ENCODE peak calls at places on chromosomes 11 and 22, in seven cellular contexts. N is RWPE2; D is Peyer's patch; W is CD8-positive, alpha-beta memory T cell; T is right lobe of liver; O is body of pancreas; Y is H1. J is an unnamed sample.

GRCh38 chr22:24578355-24579241 is 14.3 kb downstream of the LRRC75B start:
- DNase-seq in D (no peak), N (no peak), O (no peak), Y (no peak), W (no peak), T (no peak), J (no peak)

GRCh38 chr22:33697640-33698039 is 222.6 kb downstream of the LARGE1 start:
- DNase-seq in O (no peak), D (no peak), Y (no peak), T (no peak), N (no peak), W (no peak), J (no peak)

GRCh38 chr22:50444663-50445062 is 30.2 kb downstream of the SBF1 start:
- DNase-seq in O (peak; percentile 49), T (no peak), D (peak; percentile 74), Y (no peak), N (no peak), W (no peak), J (no peak)

GRCh38 chr22:29062286-29062949 is 787 bp upstream of the C22orf31 start:
- DNase-seq in O (no peak), Y (no peak), D (peak; percentile 23), W (no peak), N (no peak), T (no peak), J (no peak)

GRCh38 chr22:37306494-37306829 is 24.2 kb downstream of the CYTH4 start:
- DNase-seq in T (no peak), N (no peak), O (no peak), W (no peak), Y (no peak), D (no peak), J (no peak)

GRCh38 chr11:125451400-125452124 is 44.5 kb downstream of the FEZ1 start:
- DNase-seq in N (no peak), Y (no peak), W (no peak), T (peak; percentile 35), D (peak; percentile 53), O (peak; percentile 54), J (peak; percentile 57)

GRCh38 chr22:19448076-19448607 is 631 bp upstream of the C22orf39 start:
- DNase-seq in T (no peak), D (peak; percentile 77), O (peak; percentile 57), N (no peak), Y (no peak), W (no peak), J (no peak)

GRCh38 chr22:46459347-46460065 is 77.9 kb downstream of the CELSR1 start:
- DNase-seq in Y (no peak), D (no peak), W (no peak), O (no peak), T (no peak), N (no peak), J (no peak)

GRCh38 chr11:128619540-128620305 is 32.4 kb upstream of the ETS1 start:
- DNase-seq in D (no peak), T (no peak), N (no peak), Y (no peak), O (no peak), W (no peak), J (no peak)

GRCh38 chr11:82960000-82960778 is 58.7 kb downstream of the DDIAS start:
- DNase-seq in O (no peak), N (no peak), W (peak; percentile 85), Y (no peak), D (peak; percentile 58), T (no peak), J (no peak)

GRCh38 chr11:61062181-61062955 is 39.9 kb upstream of the CD5 start:
- DNase-seq in T (no peak), N (no peak), O (no peak), W (no peak), Y (no peak), D (peak; percentile 34), J (peak; percentile 5)

GRCh38 chr11:113113801-113114451 is 152.7 kb downstream of the NCAM1 start:
- DNase-seq in W (no peak), D (no peak), Y (no peak), T (no peak), O (no peak), N (no peak), J (no peak)

GRCh38 chr11:102727890-102728289 is 3.1 kb upstream of the MMP8 start:
- DNase-seq in D (no peak), O (no peak), N (no peak), T (no peak), Y (no peak), W (no peak), J (no peak)

GRCh38 chr11:15826826-15827225 is 529.5 kb downstream of the SOX6 start:
- DNase-seq in O (peak; percentile 38), W (no peak), N (no peak), Y (peak; percentile 39), T (peak; percentile 28), D (peak; percentile 54), J (no peak)

GRCh38 chr11:26276798-26277424 is 55.0 kb upstream of the ANO3 start:
- DNase-seq in D (peak; percentile 82), W (no peak), Y (peak; percentile 54), O (peak; percentile 66), N (no peak), T (no peak), J (no peak)

GRCh38 chr22:38131399-38131798 is 20.9 kb upstream of the BAIAP2L2 start:
- DNase-seq in W (no peak), Y (no peak), D (no peak), N (no peak), O (no peak), T (no peak), J (no peak)

GRCh38 chr11:126185200-126186030 is 26.0 kb downstream of the RPUSD4 start:
- DNase-seq in W (no peak), N (no peak), O (no peak), T (no peak), Y (no peak), D (no peak), J (no peak)

GRCh38 chr11:19218801-19219460 is 17.1 kb upstream of the CSRP3 start:
- DNase-seq in N (no peak), T (no peak), W (no peak), O (no peak), D (no peak), Y (no peak), J (no peak)

GRCh38 chr11:115701284-115701875 is 197.2 kb upstream of the CADM1 start:
- DNase-seq in T (no peak), W (no peak), Y (no peak), D (no peak), N (no peak), O (no peak), J (no peak)

GRCh38 chr11:117873828-117874125 is 2.7 kb downstream of the FXYD6 start:
- DNase-seq in D (no peak), T (no peak), W (no peak), N (no peak), Y (no peak), O (no peak), J (no peak)

GRCh38 chr11:117874910-117875396 is 1.5 kb downstream of the FXYD6 start:
- DNase-seq in W (no peak), Y (no peak), N (no peak), T (no peak), O (no peak), D (no peak), J (no peak)

GRCh38 chr11:117875397-117876048 is 935 bp downstream of the FXYD6 start:
- DNase-seq in O (peak; percentile 22), T (no peak), Y (no peak), W (peak; percentile 26), D (no peak), N (no peak), J (no peak)

GRCh38 chr11:117872962-117873827 is 3.3 kb downstream of the FXYD6 start:
- DNase-seq in T (no peak), N (no peak), D (no peak), W (no peak), Y (no peak), O (no peak), J (no peak)

GRCh38 chr11:117874253-117874909 is 2.1 kb downstream of the FXYD6 start:
- DNase-seq in N (no peak), W (no peak), D (no peak), O (no peak), Y (no peak), T (no peak), J (no peak)
- H3K4me1 ChIP-seq in N (no peaks in the 10 kb centered on the region), W (peaks cover 32% of the 10 kb centered on the region), D (no peaks in the 10 kb centered on the region), O (peaks cover 26% of the 10 kb centered on the region), Y (peaks cover 12% of the 10 kb centered on the region), T (no peaks in the 10 kb centered on the region), J (peaks cover 19% of the 10 kb centered on the region)

DNA sequence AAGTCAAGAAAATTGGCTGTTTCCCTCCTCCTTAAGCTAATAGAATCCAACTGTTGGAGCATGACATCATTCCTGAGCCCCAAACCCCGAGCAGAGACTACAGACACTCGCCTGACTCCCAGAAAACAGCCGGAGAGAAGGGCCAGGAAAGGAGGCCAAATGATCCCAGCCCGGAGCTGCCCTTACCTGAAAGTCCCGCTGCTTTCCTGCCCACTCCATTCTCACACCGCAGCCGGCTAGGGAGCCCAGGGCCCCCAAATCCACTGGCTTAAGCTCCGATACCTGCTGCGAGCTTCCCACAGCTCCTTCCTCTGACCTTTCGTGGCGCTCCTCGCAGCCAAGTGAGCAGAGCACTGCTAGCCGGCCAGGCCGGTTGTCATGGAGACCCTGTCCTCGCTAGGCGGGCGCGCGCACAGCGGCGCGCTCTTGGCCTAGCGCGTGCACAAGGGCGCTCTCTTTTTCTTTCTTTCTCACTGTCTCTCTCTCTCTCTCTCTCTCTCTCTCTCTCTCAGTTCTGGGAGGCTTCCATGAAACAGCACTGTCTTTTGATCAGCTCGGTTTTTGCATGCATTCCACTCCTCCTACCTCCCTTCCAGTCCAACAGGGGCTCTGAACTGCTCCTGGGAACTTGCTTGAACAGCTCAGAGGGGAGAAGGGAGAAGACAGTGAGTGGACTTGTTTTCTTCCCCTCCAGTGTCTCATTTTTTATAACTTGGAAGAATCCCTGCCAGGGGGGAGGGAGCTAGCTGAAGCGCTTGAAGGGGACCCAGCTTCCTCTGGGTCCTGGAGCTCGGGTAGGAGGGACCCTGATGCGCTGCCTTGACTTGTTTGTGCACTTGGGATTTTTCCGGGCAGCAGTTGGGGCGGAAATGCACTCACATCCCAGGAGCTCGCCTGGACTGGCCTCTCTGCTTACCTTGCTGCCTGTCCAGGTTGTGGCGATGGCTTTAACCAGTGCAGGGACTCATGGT is 100.4 kb upstream of the AKIP1 start:
- DNase-seq in Y (no peak), D (peak; percentile 84), N (peak; percentile 84), T (peak; percentile 83), W (no peak), O (peak; percentile 89), J (peak; percentile 80)
- H3K4me1 ChIP-seq in Y (peaks cover 28% of the 10 kb centered on the region), D (peaks cover 5% of the 10 kb centered on the region), N (peaks cover 48% of the 10 kb centered on the region), T (no peaks in the 10 kb centered on the region), W (peaks cover 5% of the 10 kb centered on the region), O (peaks cover 66% of the 10 kb centered on the region), J (peaks cover 69% of the 10 kb centered on the region)

DNA sequence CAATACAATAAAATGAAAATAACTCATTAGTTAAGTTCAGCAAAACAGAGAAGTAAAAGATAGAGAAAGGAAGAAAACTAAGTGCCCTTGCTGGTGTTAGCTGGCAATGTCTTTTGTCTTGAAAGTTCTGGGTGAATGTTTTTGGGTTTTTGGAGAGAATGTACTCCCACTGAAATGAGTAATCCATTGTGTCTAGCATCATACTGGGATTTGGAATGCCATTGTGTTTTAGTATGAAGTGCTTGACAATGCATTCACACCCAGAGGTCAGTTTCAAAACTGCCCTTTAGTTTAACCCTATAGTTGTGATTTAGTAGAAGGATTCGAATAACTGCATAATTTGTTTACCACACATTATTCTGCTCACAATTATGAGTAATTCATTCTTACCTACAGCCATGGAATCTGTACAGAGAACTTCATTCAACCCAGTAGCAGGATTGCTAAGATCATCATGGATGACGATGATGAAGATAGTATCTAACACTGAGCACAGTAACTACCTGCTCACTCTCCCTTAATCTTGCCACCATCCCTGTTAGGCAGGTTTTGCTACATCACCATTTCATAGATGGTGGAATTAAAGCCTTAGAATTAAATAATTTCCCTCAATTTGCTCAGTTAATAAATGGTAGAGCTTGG is 33.9 kb downstream of the MAML2 start:
- DNase-seq in D (no peak), T (no peak), O (no peak), N (no peak), W (no peak), Y (no peak), J (no peak)
- H3K4me1 ChIP-seq in D (no peaks in the 10 kb centered on the region), T (no peaks in the 10 kb centered on the region), O (peaks cover 40% of the 10 kb centered on the region), N (peaks cover 77% of the 10 kb centered on the region), W (peaks cover 40% of the 10 kb centered on the region), Y (peaks cover 17% of the 10 kb centered on the region), J (no peaks in the 10 kb centered on the region)

GRCh38 chr11:12196862-12197261 is 86.5 kb downstream of the MICAL2 start:
- DNase-seq in N (no peak), Y (no peak), W (no peak), T (no peak), D (no peak), O (no peak), J (no peak)
- H3K4me1 ChIP-seq in N (peaks cover 15% of the 10 kb centered on the region), Y (no peaks in the 10 kb centered on the region), W (peaks cover 72% of the 10 kb centered on the region), T (no peaks in the 10 kb centered on the region), D (no peaks in the 10 kb centered on the region), O (peaks cover 63% of the 10 kb centered on the region), J (no peaks in the 10 kb centered on the region)

J was measured in tibial artery.